ENCODE peak calls at places on chromosomes 1 and 21, in nine cellular contexts. R is memory B cell; C is right cardiac atrium; U is left lung; S is activated CD8-positive, alpha-beta memory T cell treated with anti-CD3 and anti-CD28 coated beads, Interleukin-2, amount 10 ng/mL, durations not matched to agents 7 days and 5 days; Q is foreskin keratinocyte; V is gastroesophageal sphincter; T is activated CD8-positive, alpha-beta T cell treated with anti-CD3 and anti-CD28 coated beads for 36 hours; X is stimulated activated naive CD8-positive, alpha-beta T cell treated with anti-CD3 and anti-CD28 coated beads, Interleukin-15, amount 100 ng/mL, for 72 hours. A is an unnamed sample.

GRCh38 chr1:192936313-192937018 is 122.7 kb downstream of the UCHL5 start:
- ATAC-seq in C (no peak), V (no peak), U (peak; percentile 56), S (peak; percentile 75), R (peak; percentile 19), T (peak; percentile 89), X (peak; percentile 94), Q (no peak), A (no peak)

GRCh38 chr21:32516729-32517649 is 68.3 kb downstream of the TCP10L start:
- ATAC-seq in Q (peak; percentile 97), S (no peak), R (no peak), X (no peak), T (no peak), V (peak; percentile 62), C (no peak), U (peak; percentile 63), A (peak; percentile 24)

GRCh38 chr1:11176081-11176706 is 13.0 kb upstream of the ANGPTL7 start:
- ATAC-seq in C (peak; percentile 55), X (no peak), V (no peak), T (no peak), U (peak; percentile 54), R (no peak), S (no peak), Q (no peak), A (no peak)

GRCh38 chr1:100721502-100722205 is 2.1 kb downstream of the VCAM1 start:
- ATAC-seq in U (peak; percentile 76), C (peak; percentile 63), T (no peak), S (no peak), X (no peak), Q (no peak), R (no peak), V (peak; percentile 55), A (no peak)

GRCh38 chr1:231376875-231377549 is 38.9 kb downstream of the SPRTN start:
- ATAC-seq in R (no peak), S (peak; percentile 85), V (no peak), C (no peak), U (peak; percentile 56), T (peak; percentile 92), Q (no peak), X (peak; percentile 97), A (no peak)

GRCh38 chr1:39652534-39652933 is 13.1 kb upstream of the HEYL start:
- ATAC-seq in Q (no peak), U (no peak), S (no peak), R (no peak), X (no peak), T (no peak), C (no peak), V (peak; percentile 7), A (no peak)

GRCh38 chr1:111990878-111991760 is 1.7 kb upstream of the KCND3 start:
- ATAC-seq in X (no peak), T (no peak), R (no peak), V (peak; percentile 50), U (peak; percentile 86), C (peak; percentile 73), S (no peak), Q (peak; percentile 76), A (peak; percentile 82)

GRCh38 chr1:49765034-49765433 is 258.7 kb downstream of the AGBL4 start:
- ATAC-seq in Q (no peak), V (no peak), X (no peak), T (no peak), R (no peak), S (no peak), U (peak; percentile 24), C (no peak), A (no peak)

GRCh38 chr1:161046574-161047167 is 894 bp upstream of the USF1 start:
- ATAC-seq in V (no peak), S (no peak), X (no peak), Q (no peak), T (no peak), R (peak; percentile 56), U (no peak), C (no peak), A (no peak)

GRCh38 chr1:51941528-51941927 is 49.0 kb downstream of the RAB3B start:
- ATAC-seq in T (no peak), S (no peak), V (no peak), C (no peak), U (no peak), R (no peak), X (no peak), Q (no peak), A (no peak)

GRCh38 chr1:245805503-245805902 is 650.7 kb downstream of the KIF26B start:
- ATAC-seq in U (no peak), Q (no peak), R (no peak), X (no peak), V (no peak), C (no peak), T (no peak), S (no peak), A (no peak)

GRCh38 chr1:8189931-8190483 is 127.9 kb upstream of the SLC45A1 start:
- ATAC-seq in S (no peak), V (peak; percentile 87), R (no peak), U (no peak), T (no peak), C (no peak), Q (no peak), X (no peak), A (no peak)

GRCh38 chr1:172654535-172654934 is 4.4 kb upstream of the FASLG start:
- ATAC-seq in U (no peak), T (no peak), V (no peak), X (no peak), S (peak; percentile 27), Q (peak; percentile 92), C (no peak), R (no peak), A (no peak)

GRCh38 chr1:179770887-179771502 is 27.9 kb downstream of the FAM163A start:
- ATAC-seq in S (no peak), V (no peak), C (no peak), X (no peak), U (no peak), Q (no peak), T (no peak), R (no peak), A (no peak)

GRCh38 chr1:164671597-164672327 is 112.8 kb downstream of the PBX1 start:
- ATAC-seq in C (no peak), T (no peak), S (no peak), X (no peak), Q (peak; percentile 67), R (no peak), U (no peak), V (no peak), A (peak; percentile 51)

GRCh38 chr1:186102107-186102506 is 272.9 kb downstream of the TPR start:
- ATAC-seq in C (no peak), T (no peak), Q (no peak), R (no peak), X (no peak), U (peak; percentile 17), S (no peak), V (no peak), A (no peak)

GRCh38 chr1:20480261-20481157 is 5.5 kb downstream of the CAMK2N1 start:
- ATAC-seq in T (no peak), X (no peak), Q (peak; percentile 5), S (no peak), U (no peak), C (no peak), V (no peak), R (no peak), A (no peak)

GRCh38 chr1:208077232-208077751 is 166.4 kb upstream of the CD34 start:
- ATAC-seq in X (peak; percentile 32), U (no peak), Q (no peak), R (no peak), S (no peak), V (no peak), T (no peak), C (no peak), A (no peak)

GRCh38 chr1:86951430-86951829 is 37.0 kb downstream of the HS2ST1 start:
- ATAC-seq in Q (no peak), U (no peak), S (no peak), R (no peak), X (no peak), V (no peak), T (no peak), C (no peak), A (no peak)

A was measured in esophagus mucosa.